ENCODE peak calls at places on chromosomes 13 and 19, in four cellular contexts. B is activated effector memory CD4-positive, alpha-beta T cell treated with anti-CD3 and anti-CD28 coated beads, Interleukin-2, amount 50 U/mL, for 16 hours; Y is activated T-helper 9 cell treated with anti-CD3 and anti-CD28 coated beads, Interleukin-2, amount 50 U/mL, for 16 hours; S is stimulated activated CD4-positive, alpha-beta T cell treated with anti-CD3 and anti-CD28 coated beads, Interleukin-4, amount 100 ng/mL, for 4 hours. D is an unnamed sample.

GRCh38 chr19:55600336-55601028 is 394 bp downstream of the ZNF524 start:
- DNase-seq in B (no peak), Y (no peak), S (peak), D (no peak)

GRCh38 chr13:99380921-99381645 is 73.9 kb upstream of the GPR183 start:
- DNase-seq in B (peak), Y (no peak), S (peak), D (no peak)

GRCh38 chr13:74080762-74081161 is 53.4 kb downstream of the KLF12 start:
- DNase-seq in B (no peak), Y (no peak), S (no peak), D (no peak)

GRCh38 chr13:110915874-110916670 is 1.2 kb upstream of the ANKRD10 start:
- DNase-seq in B (no peak), Y (no peak), S (no peak), D (peak)

GRCh38 chr19:27529158-27529557 is 1683.8 kb downstream of the UQCRFS1 start:
- DNase-seq in B (no peak), Y (no peak), S (no peak), D (no peak)

GRCh38 chr13:90414691-90415596 is 932.5 kb upstream of the MIR17HG start:
- DNase-seq in B (no peak), Y (no peak), S (no peak), D (peak)

GRCh38 chr13:36166051-36166450 is 34.9 kb upstream of the DCLK1 start:
- DNase-seq in B (no peak), Y (no peak), S (no peak), D (peak)

GRCh38 chr19:35783469-35784400 is 8.4 kb downstream of the ARHGAP33 start:
- DNase-seq in B (no peak), Y (no peak), S (no peak), D (no peak)

GRCh38 chr13:52793507-52793906 is 53.9 kb upstream of the CNMD start:
- DNase-seq in B (no peak), Y (no peak), S (no peak), D (no peak)

GRCh38 chr13:21849323-21849722 is 178.4 kb downstream of the FGF9 start:
- DNase-seq in B (no peak), Y (no peak), S (no peak), D (peak)

GRCh38 chr13:19981685-19982238 is 23.2 kb downstream of the ZMYM2 start:
- DNase-seq in B (no peak), Y (no peak), S (no peak), D (no peak)

GRCh38 chr19:52688335-52688734 is 46.5 kb downstream of the ZNF611 start:
- DNase-seq in B (no peak), Y (no peak), S (no peak), D (no peak)

GRCh38 chr19:18006895-18007604 is 920 bp upstream of the ARRDC2 start:
- DNase-seq in B (peak), Y (peak), S (peak), D (peak)

GRCh38 chr13:95564091-95564490 is 11.6 kb downstream of the CLDN10 start:
- DNase-seq in B (no peak), Y (no peak), S (no peak), D (peak)

GRCh38 chr19:1251233-1251502 is 2.8 kb downstream of the MIDN start:
- DNase-seq in B (no peak), Y (no peak), S (no peak), D (peak)

GRCh38 chr13:22777207-22777606 is 403.6 kb upstream of the SGCG start:
- DNase-seq in B (no peak), Y (no peak), S (no peak), D (no peak)

GRCh38 chr19:44588753-44589112 is 24.6 kb upstream of the IGSF23 start:
- DNase-seq in B (no peak), Y (no peak), S (no peak), D (no peak)

GRCh38 chr13:37144661-37145060 is 39.2 kb upstream of the CSNK1A1L start:
- DNase-seq in B (no peak), Y (no peak), S (no peak), D (peak)

GRCh38 chr19:34504273-34504808 is 22.8 kb downstream of the WTIP start:
- DNase-seq in B (no peak), Y (no peak), S (no peak), D (no peak)

GRCh38 chr13:29255567-29255966 is 339.9 kb downstream of the SLC7A1 start:
- DNase-seq in B (no peak), Y (no peak), S (no peak), D (no peak)

GRCh38 chr13:89470901-89471300 is 1799.7 kb downstream of the SLITRK5 start:
- DNase-seq in B (no peak), Y (no peak), S (no peak), D (no peak)

GRCh38 chr13:113029061-113029445 is 60.0 kb downstream of the MCF2L start:
- DNase-seq in B (no peak), Y (no peak), S (no peak), D (no peak)

GRCh38 chr13:34224877-34225276 is 406.9 kb downstream of the RFC3 start:
- DNase-seq in B (no peak), Y (no peak), S (no peak), D (no peak)

GRCh38 chr13:29855009-29855408 is 4.6 kb upstream of the UBL3 start:
- DNase-seq in B (no peak), Y (no peak), S (no peak), D (no peak)

GRCh38 chr13:51848674-51849073 is 3.7 kb upstream of the TMEM272 start:
- DNase-seq in B (no peak), Y (no peak), S (no peak), D (peak)

GRCh38 chr13:100673831-100674362 is 698 bp downstream of the TMTC4 start:
- DNase-seq in B (peak), Y (no peak), S (peak), D (peak)

GRCh38 chr13:110347535-110348308 is 40.6 kb downstream of the COL4A2 start:
- DNase-seq in B (no peak), Y (no peak), S (no peak), D (peak)

GRCh38 chr19:8336665-8337064 is 6.4 kb downstream of the KANK3 start:
- DNase-seq in B (no peak), Y (no peak), S (no peak), D (no peak)

D was measured in fibroblast of mammary gland.